ENCODE peak calls at places on chromosome 1, in ten cellular contexts. Y is gastrocnemius medialis; K is left lung; X is activated B cell treated with CpG ODN at 0.5 μM for 24 hours; L is T-cell; A is IMR-90; Q is stimulated activated memory B cell treated with anti-CD40 and anti-IgM and Interleukin-4, amounts not matched to agents 10 μg/mL and 1 μg/mL and 100 μg/mL, for 72 hours; F is activated naive CD8-positive, alpha-beta T cell treated with anti-CD3 and anti-CD28 coated beads, Interleukin-2, amount 10 ng/mL, durations not matched to agents 7 days and 5 days; M is mucosa of descending colon; U is activated naive CD4-positive, alpha-beta T cell treated with anti-CD3 and anti-CD28 coated beads, Interleukin-2, amount 50 U/mL, for 72 hours. H is an unnamed sample.

GRCh38 chr1:182413969-182414368 is 13.5 kb upstream of the TEDDM1 start:
- ATAC-seq in Q (no peak), A (no peak), U (no peak), Y (no peak), X (no peak), L (no peak), K (no peak), F (no peak), M (no peak), H (no peak)

GRCh38 chr1:36239941-36240637 is 15.8 kb downstream of the THRAP3 start:
- ATAC-seq in U (no peak), Q (no peak), A (peak; percentile 38), X (no peak), L (no peak), K (peak; percentile 68), Y (peak; percentile 59), M (peak; percentile 47), F (no peak), H (peak; percentile 59)

GRCh38 chr1:24946861-24947658 is 17.0 kb upstream of the RUNX3 start:
- ATAC-seq in A (peak; percentile 24), X (peak; percentile 75), U (peak; percentile 66), K (no peak), L (no peak), Q (peak; percentile 93), M (peak; percentile 42), Y (no peak), F (no peak), H (no peak)

GRCh38 chr1:17239420-17239819 is 9.5 kb upstream of the PADI3 start:
- ATAC-seq in X (peak; percentile 76), Q (peak; percentile 46), Y (no peak), K (peak; percentile 75), L (no peak), M (peak; percentile 67), U (no peak), F (no peak), A (peak; percentile 87), H (peak; percentile 3)

GRCh38 chr1:39509360-39510009 is 18.0 kb downstream of the BMP8A start:
- ATAC-seq in K (peak; percentile 69), Y (no peak), L (peak; percentile 47), F (peak; percentile 42), M (peak; percentile 61), Q (peak; percentile 50), U (peak; percentile 79), X (peak; percentile 31), A (no peak), H (peak; percentile 21)

GRCh38 chr1:32274646-32275340 is 17.1 kb upstream of the HDAC1 start:
- ATAC-seq in A (no peak), X (no peak), Q (no peak), M (no peak), K (no peak), L (no peak), F (no peak), Y (no peak), U (no peak), H (no peak)

GRCh38 chr1:181604482-181604881 is 121.2 kb downstream of the CACNA1E start:
- ATAC-seq in X (no peak), L (no peak), U (no peak), A (no peak), Y (no peak), M (no peak), Q (no peak), K (peak; percentile 82), F (no peak), H (no peak)

GRCh38 chr1:245894843-245895242 is 612.2 kb downstream of the SMYD3 start:
- ATAC-seq in K (no peak), Y (no peak), A (no peak), F (no peak), U (no peak), Q (no peak), L (no peak), M (peak; percentile 98), X (no peak), H (no peak)

GRCh38 chr1:214473392-214473791 is 78.0 kb downstream of the PTPN14 start:
- ATAC-seq in A (peak; percentile 62), U (no peak), K (no peak), Y (no peak), F (no peak), Q (no peak), X (no peak), M (no peak), L (no peak), H (no peak)

GRCh38 chr1:40431385-40431784 is 18.9 kb upstream of the ZFP69B start:
- ATAC-seq in F (no peak), A (no peak), U (no peak), M (no peak), L (no peak), Q (no peak), X (no peak), K (no peak), Y (no peak), H (no peak)

H was measured in esophagus mucosa.